ENCODE peak calls at places on chromosomes 4 and X, in eight cellular contexts. H is sigmoid colon, I is transverse colon, S is HCT116, V is suprapubic skin, W is HL-60, G is stomach, X is GM12892. M is an unnamed sample.

GRCh38 chrX:51893931-51894696 is 691 bp downstream of the MAGED1 start:
- DNase-seq in X (no peak), S (no peak), H (peak), I (no peak), G (no peak), V (no peak), W (no peak), M (no peak)

GRCh38 chr4:7890635-7891393 is 48.8 kb downstream of the AFAP1 start:
- DNase-seq in G (no peak), S (no peak), H (no peak), V (no peak), W (no peak), X (no peak), I (no peak), M (no peak)

GRCh38 chr4:80521438-80521837 is 185.9 kb downstream of the CFAP299 start:
- DNase-seq in I (no peak), W (no peak), V (no peak), G (no peak), S (no peak), H (no peak), X (no peak), M (no peak)

GRCh38 chr4:61723492-61723891 is 523.4 kb downstream of the ADGRL3 start:
- DNase-seq in G (no peak), S (no peak), X (no peak), W (no peak), H (no peak), I (no peak), V (no peak), M (no peak)

GRCh38 chr4:78545275-78546246 is 6.0 kb upstream of the ANXA3 start:
- DNase-seq in X (no peak), G (no peak), I (no peak), V (no peak), S (no peak), W (no peak), H (no peak), M (no peak)

GRCh38 chr4:168484626-168485025 is 4.3 kb upstream of the DDX60L start:
- DNase-seq in G (no peak), V (no peak), S (no peak), W (no peak), X (no peak), H (no peak), I (no peak), M (no peak)

GRCh38 chr4:73704314-73705055 is 35.9 kb upstream of the CXCL8 start:
- DNase-seq in H (peak), G (peak), X (no peak), I (peak), W (peak), V (peak), S (peak), M (peak)

GRCh38 chrX:26649534-26649933 is 433.6 kb downstream of the MAGEB5 start:
- DNase-seq in H (no peak), I (no peak), V (no peak), S (peak), G (no peak), W (peak), X (no peak), M (peak)

GRCh38 chr4:7462509-7462971 is 27.8 kb upstream of the PSAPL1 start:
- DNase-seq in S (peak), G (peak), V (no peak), W (no peak), H (no peak), I (no peak), X (no peak), M (peak)

GRCh38 chrX:140710710-140711109 is 1.2 kb downstream of the LINC00632 start:
- DNase-seq in H (no peak), V (no peak), W (no peak), X (no peak), G (no peak), S (no peak), I (no peak), M (no peak)

GRCh38 chr4:74120086-74120485 is 21.1 kb upstream of the CXCL2 start:
- DNase-seq in G (no peak), I (no peak), V (no peak), S (no peak), H (no peak), X (no peak), W (no peak), M (no peak)

GRCh38 chr4:74370912-74371311 is 6.0 kb downstream of the EREG start:
- DNase-seq in S (peak), H (no peak), G (no peak), I (peak), V (no peak), X (no peak), W (peak), M (peak)

GRCh38 chrX:15349046-15349445 is 13.7 kb upstream of the PIGA start:
- DNase-seq in V (no peak), G (peak), X (no peak), H (no peak), S (peak), W (peak), I (peak), M (peak)

GRCh38 chrX:3393168-3393567 is 46.7 kb upstream of the MXRA5 start:
- DNase-seq in S (no peak), V (no peak), W (no peak), G (no peak), H (no peak), I (no peak), X (no peak), M (no peak)

GRCh38 chr4:47705326-47705981 is 132.4 kb downstream of the CORIN start:
- DNase-seq in I (no peak), G (no peak), X (no peak), S (no peak), H (no peak), W (no peak), V (no peak), M (peak)

GRCh38 chr4:73831569-73831968 is 4.9 kb upstream of the CXCL6 start:
- DNase-seq in X (no peak), S (no peak), V (no peak), W (no peak), G (no peak), I (no peak), H (no peak), M (no peak)

GRCh38 chr4:149555146-149555545 is 260.5 kb downstream of the IQCM start:
- DNase-seq in H (no peak), I (no peak), V (no peak), W (no peak), S (no peak), X (no peak), G (no peak), M (no peak)

GRCh38 chr4:168743576-168743975 is 246.7 kb downstream of the PALLD start:
- DNase-seq in V (no peak), H (no peak), X (no peak), I (no peak), S (no peak), G (no peak), W (no peak), M (no peak)

GRCh38 chr4:74056114-74056857 is 17.8 kb upstream of the CXCL3 start:
- DNase-seq in X (no peak), H (no peak), G (no peak), V (no peak), W (peak), S (peak), I (no peak), M (peak)

GRCh38 chr4:151674804-151675290 is 86.0 kb downstream of the GATB start:
- DNase-seq in G (peak), I (peak), H (peak), X (no peak), W (no peak), S (no peak), V (no peak), M (no peak)
- TF ChIP-seq POLR2AphosphoS5 in G (peak), I (no peak), H (no peak), X (no peak), W (no peak), S (no peak), V (no peak), M (no peak)

DNA sequence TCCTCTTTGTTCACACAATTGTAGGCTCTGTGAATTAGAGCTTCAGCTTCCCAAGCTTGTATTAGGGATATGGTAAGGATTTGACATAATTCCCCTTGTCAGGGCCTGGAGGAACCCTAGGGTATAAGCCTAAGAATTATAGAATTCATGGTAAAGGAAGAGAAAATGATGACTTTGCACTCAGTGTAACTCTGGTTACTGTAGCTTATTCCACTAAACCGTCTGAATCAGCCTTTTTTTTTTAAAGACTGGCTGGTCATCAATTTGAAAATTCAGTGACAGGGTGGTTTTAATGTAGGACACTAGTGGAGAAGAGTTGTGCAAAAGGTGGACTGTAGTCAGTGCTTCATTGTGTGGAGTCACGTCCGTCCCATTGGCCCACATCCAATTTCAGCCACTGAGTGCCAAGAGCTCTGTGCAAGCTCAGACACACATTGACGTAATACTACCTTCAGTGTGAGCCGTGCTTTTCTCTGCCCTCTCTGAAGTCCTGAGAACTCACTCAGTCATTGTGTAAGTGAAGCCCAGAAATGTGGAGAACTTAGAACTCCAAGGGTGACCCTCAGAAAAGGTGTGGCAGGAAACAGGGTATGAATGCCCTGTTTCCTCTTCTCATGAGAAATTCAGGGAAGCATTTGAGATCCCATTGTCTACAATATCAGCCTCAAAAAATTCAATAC is 449.8 kb downstream of the C4orf33 start:
- DNase-seq in V (no peak), S (no peak), X (no peak), G (peak), H (peak), I (peak), W (no peak), M (no peak)
- TF ChIP-seq POLR2AphosphoS5 in V (no peak), S (no peak), X (no peak), G (peak), H (peak), I (peak), W (no peak), M (no peak)

DNA sequence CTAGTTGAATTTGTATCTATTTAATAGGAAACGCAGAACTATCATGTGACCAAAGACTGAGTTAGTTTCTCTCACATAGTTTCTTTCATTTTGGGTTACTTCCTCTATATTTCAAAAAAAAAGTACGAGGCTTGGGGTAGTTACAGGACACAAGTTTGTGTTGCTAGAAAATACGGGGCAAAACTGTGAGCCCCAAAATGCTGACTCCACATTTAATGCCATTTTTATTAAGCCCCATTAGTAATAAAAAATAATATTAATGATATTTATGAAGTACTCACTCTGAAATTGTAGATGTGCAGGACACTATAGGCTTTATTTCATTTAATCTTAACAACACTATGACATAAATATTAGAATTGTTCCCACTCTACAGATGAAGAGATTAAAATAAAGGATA is 268.6 kb downstream of the DTHD1 start:
- DNase-seq in V (no peak), H (no peak), W (no peak), X (no peak), I (no peak), G (no peak), S (no peak), M (no peak)
- TF ChIP-seq POLR2AphosphoS5 in V (no peak), H (no peak), W (no peak), X (no peak), I (no peak), G (no peak), S (no peak), M (no peak)

DNA sequence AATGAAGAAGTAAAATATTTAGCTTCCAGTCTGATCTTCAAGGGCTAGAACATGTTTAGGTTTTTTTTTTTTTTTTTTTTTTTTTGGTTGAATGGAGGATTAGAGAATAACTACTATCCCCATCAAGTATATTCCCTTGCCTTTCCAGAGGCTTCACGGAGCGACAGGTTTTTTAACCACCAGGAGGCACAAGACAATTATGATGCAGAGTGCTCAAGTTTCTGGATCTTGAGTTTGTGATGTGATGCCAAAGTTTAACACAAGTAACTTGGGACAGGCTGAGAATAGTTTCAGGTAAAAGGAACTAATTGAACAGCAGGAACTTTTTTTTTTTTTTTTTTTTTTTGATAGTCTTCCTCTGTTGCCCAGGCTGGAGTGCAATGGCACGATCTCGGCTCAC is 30.3 kb downstream of the CCNI start:
- DNase-seq in I (no peak), V (no peak), W (no peak), G (no peak), X (no peak), H (no peak), S (no peak), M (peak)
- TF ChIP-seq POLR2AphosphoS5 in I (no peak), V (no peak), W (no peak), G (no peak), X (no peak), H (no peak), S (no peak), M (no peak)

GRCh38 chrX:13791559-13791958 is 25.3 kb downstream of the GPM6B start:
- DNase-seq in G (no peak), V (no peak), W (no peak), H (no peak), S (no peak), I (no peak), X (no peak), M (no peak)
- TF ChIP-seq POLR2AphosphoS5 in G (no peak), V (no peak), W (no peak), H (no peak), S (no peak), I (no peak), X (no peak), M (no peak)

GRCh38 chr4:72107456-72107855 is 75.7 kb downstream of the NPFFR2 start:
- DNase-seq in G (no peak), H (no peak), V (no peak), I (no peak), S (no peak), X (no peak), W (no peak), M (no peak)

GRCh38 chr4:72111863-72112262 is 80.1 kb downstream of the NPFFR2 start:
- DNase-seq in W (no peak), X (no peak), V (no peak), G (no peak), S (no peak), I (no peak), H (no peak), M (no peak)

GRCh38 chr4:72109959-72110497 is 78.2 kb downstream of the NPFFR2 start:
- DNase-seq in I (no peak), W (no peak), S (no peak), H (no peak), G (no peak), V (no peak), X (no peak), M (no peak)

GRCh38 chr4:72110886-72111285 is 79.1 kb downstream of the NPFFR2 start:
- DNase-seq in I (no peak), H (no peak), X (no peak), G (no peak), W (no peak), S (no peak), V (no peak), M (no peak)

GRCh38 chr4:72109364-72109763 is 77.6 kb downstream of the NPFFR2 start:
- DNase-seq in V (no peak), W (no peak), X (no peak), H (no peak), G (no peak), I (no peak), S (no peak), M (no peak)
- TF ChIP-seq POLR2AphosphoS5 in V (no peak), W (no peak), X (no peak), H (no peak), G (no peak), I (no peak), S (no peak), M (no peak)

M was measured in K562.